ENCODE peak calls at places on chromosomes 1 and 21, in four cellular contexts. C is K562, L is Panc1, J is HCT116. A is an unnamed sample.

GRCh38 chr1:216660561-216660960 is 62.7 kb downstream of the ESRRG start:
- DNase-seq in C (no peak), L (no peak), J (no peak), A (no peak)

GRCh38 chr1:42128499-42128898 is 24.7 kb upstream of the GUCA2B start:
- DNase-seq in J (no peak), L (no peak), C (no peak), A (no peak)

GRCh38 chr1:206465951-206466350 is 4.3 kb upstream of the IKBKE start:
- DNase-seq in J (no peak), L (no peak), C (no peak), A (no peak)

GRCh38 chr1:17197696-17198095 is 7.2 kb upstream of the PADI1 start:
- DNase-seq in L (no peak), J (no peak), C (no peak), A (no peak)

GRCh38 chr1:162151900-162152829 is 82.7 kb downstream of the NOS1AP start:
- DNase-seq in L (no peak), C (no peak), J (no peak), A (peak; percentile 77)

GRCh38 chr1:178267646-178268094 is 173.8 kb downstream of the RASAL2 start:
- DNase-seq in J (peak; percentile 7), C (no peak), L (no peak), A (no peak)

GRCh38 chr1:6591222-6591621 is 11.4 kb downstream of the ZBTB48 start:
- DNase-seq in J (no peak), L (no peak), C (no peak), A (no peak)

GRCh38 chr1:111538343-111539035 is 35.1 kb upstream of the ADORA3 start:
- DNase-seq in L (no peak), J (no peak), C (no peak), A (peak; percentile 59)

GRCh38 chr1:109892476-109893368 is 17.9 kb upstream of the CSF1 start:
- DNase-seq in J (no peak), C (no peak), L (no peak), A (no peak)

GRCh38 chr1:9538669-9539164 is 548 bp upstream of the SLC25A33 start:
- DNase-seq in J (no peak), C (no peak), L (no peak), A (no peak)

GRCh38 chr1:63643926-63644325 is 50.7 kb downstream of the PGM1 start:
- DNase-seq in J (no peak), C (no peak), L (no peak), A (no peak)

GRCh38 chr1:8353386-8353785 is 35.5 kb downstream of the SLC45A1 start:
- DNase-seq in J (no peak), L (no peak), C (no peak), A (no peak)

GRCh38 chr1:229139320-229139719 is 131.6 kb upstream of the RAB4A start:
- DNase-seq in C (no peak), L (no peak), J (no peak), A (no peak)

GRCh38 chr1:189899686-189900495 is 577.8 kb downstream of the BRINP3 start:
- DNase-seq in J (no peak), L (no peak), C (no peak), A (no peak)

GRCh38 chr21:28018741-28019669 is 973.7 kb downstream of the LTN1 start:
- DNase-seq in C (no peak), L (no peak), J (no peak), A (no peak)

GRCh38 chr1:222586842-222587241 is 2.9 kb downstream of the TAF1A start:
- DNase-seq in J (no peak), L (no peak), C (no peak), A (no peak)

GRCh38 chr1:16324456-16324890 is 27.8 kb downstream of the FBXO42 start:
- DNase-seq in J (peak; percentile 23), L (peak; percentile 13), C (no peak), A (no peak)

GRCh38 chr1:18297896-18298648 is 182.7 kb upstream of the KLHDC7A start:
- DNase-seq in L (no peak), J (no peak), C (no peak), A (no peak)

GRCh38 chr21:27132270-27132669 is 165.4 kb upstream of the ADAMTS5 start:
- DNase-seq in C (no peak), L (no peak), J (no peak), A (no peak)

GRCh38 chr1:220271706-220272046 is 577 bp downstream of the RAB3GAP2 start:
- DNase-seq in J (peak; percentile 18), C (peak; percentile 73), L (no peak), A (no peak)

GRCh38 chr1:59177756-59178155 is 119.1 kb upstream of the FGGY start:
- DNase-seq in C (no peak), J (no peak), L (no peak), A (no peak)

GRCh38 chr1:109929588-109930251 is 19.1 kb downstream of the CSF1 start:
- DNase-seq in J (no peak), L (no peak), C (no peak), A (no peak)

GRCh38 chr1:2283991-2284895 is 56.1 kb downstream of the SKI start:
- DNase-seq in C (no peak), L (no peak), J (no peak), A (peak; percentile 15)

GRCh38 chr1:229007167-229007566 is 263.7 kb upstream of the RAB4A start:
- DNase-seq in C (no peak), J (no peak), L (no peak), A (no peak)

GRCh38 chr1:21302747-21303715 is 12.8 kb upstream of the ECE1 start:
- DNase-seq in J (no peak), C (no peak), L (no peak), A (no peak)

GRCh38 chr1:204791453-204792366 is 79.0 kb upstream of the NFASC start:
- DNase-seq in C (peak; percentile 90), J (peak; percentile 72), L (peak; percentile 36), A (peak; percentile 24)

GRCh38 chr1:71307451-71307850 is 226.6 kb upstream of the ZRANB2 start:
- DNase-seq in L (no peak), J (no peak), C (no peak), A (no peak)

GRCh38 chr21:42214921-42215320 is 4.0 kb upstream of the ABCG1 start:
- DNase-seq in L (no peak), J (no peak), C (no peak), A (no peak)

GRCh38 chr1:167373398-167373797 is 144.9 kb downstream of the CD247 start:
- DNase-seq in C (peak; percentile 17), L (no peak), J (no peak), A (no peak)

GRCh38 chr1:158037008-158037875 is 43.8 kb downstream of the KIRREL1 start:
- DNase-seq in J (no peak), L (no peak), C (no peak), A (no peak)

GRCh38 chr1:158035976-158036583 is 42.6 kb downstream of the KIRREL1 start:
- DNase-seq in C (peak; percentile 41), J (peak; percentile 28), L (no peak), A (peak; percentile 5)

GRCh38 chr1:158039380-158039779 is 45.9 kb downstream of the KIRREL1 start:
- DNase-seq in L (no peak), J (no peak), C (no peak), A (no peak)

GRCh38 chr1:158040323-158040722 is 46.9 kb downstream of the KIRREL1 start:
- DNase-seq in C (no peak), J (no peak), L (no peak), A (no peak)

GRCh38 chr1:158037876-158038359 is 44.5 kb downstream of the KIRREL1 start:
- DNase-seq in L (no peak), J (no peak), C (no peak), A (no peak)
- TF ChIP-seq TCF7L2 in L (no peak), J (no peak), C (no peak), A (no peak)

DNA sequence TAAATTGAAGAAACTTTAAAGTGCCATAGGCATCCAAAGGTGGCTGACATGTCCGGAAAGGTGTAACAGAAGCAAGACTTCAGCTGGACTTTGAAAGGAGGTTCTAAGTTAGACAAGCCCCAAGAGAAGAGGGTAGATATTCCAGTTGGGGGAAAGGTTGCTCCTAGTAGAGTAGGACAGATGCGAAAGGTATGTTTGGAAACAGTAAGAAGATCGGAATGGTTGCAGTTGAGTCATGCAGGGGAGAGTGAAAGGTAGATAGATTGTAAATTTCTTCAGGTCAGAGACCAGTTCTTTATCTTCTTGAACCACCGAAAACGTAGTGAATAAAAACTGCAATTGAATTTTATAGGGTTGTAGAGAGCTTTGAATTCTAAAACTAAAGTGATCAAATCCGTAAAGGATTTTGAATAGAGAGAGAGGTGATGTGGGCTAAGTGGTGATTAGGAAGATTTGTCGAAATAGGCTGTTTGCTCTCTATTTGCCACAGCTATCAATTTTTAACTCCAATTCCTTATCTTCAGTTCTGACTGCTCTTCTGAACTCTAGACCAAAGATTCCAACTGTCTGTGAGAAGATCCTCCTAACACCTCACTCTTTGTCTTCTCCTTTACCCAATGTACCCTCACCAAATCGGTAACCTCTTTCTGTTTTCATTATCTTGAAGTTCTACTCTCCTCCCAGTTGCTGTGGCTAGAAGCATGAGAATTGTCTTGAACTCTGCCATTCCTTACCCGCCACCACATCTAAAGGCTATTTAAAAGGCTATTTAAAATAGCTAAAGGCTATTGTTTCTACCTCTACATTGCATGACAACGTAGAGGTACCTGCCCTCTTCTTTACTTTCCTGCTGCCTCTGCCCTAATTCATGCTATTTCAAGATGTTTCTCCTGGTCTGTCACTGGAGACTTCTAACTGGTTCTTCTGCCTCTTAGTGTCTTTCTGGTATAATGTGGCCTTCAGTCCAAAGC is 16.7 kb downstream of the MACF1 start:
- DNase-seq in L (no peak), C (no peak), J (no peak), A (peak; percentile 30)
- TF ChIP-seq TCF7L2 in L (no peak), C (no peak), J (no peak), A (no peak)

DNA sequence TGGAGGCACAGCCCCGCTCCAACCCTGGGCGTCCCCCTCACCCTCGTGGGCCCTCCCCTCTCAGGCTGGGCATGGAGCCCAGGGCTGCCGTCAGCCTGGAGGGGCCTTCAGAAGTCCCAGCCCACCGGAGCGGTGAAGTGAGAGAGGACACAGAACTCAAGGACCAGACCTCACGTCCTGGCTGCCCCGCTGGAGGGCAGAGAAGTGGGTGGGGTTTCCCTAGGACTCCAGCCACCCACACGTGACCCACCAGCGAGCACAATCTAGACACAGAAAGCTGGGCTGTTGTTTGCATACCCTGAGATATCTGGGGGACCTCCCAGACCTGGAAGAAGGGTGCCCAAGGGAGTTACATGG is 59.2 kb downstream of the CASZ1 start:
- DNase-seq in C (no peak), J (no peak), L (no peak), A (no peak)
- TF ChIP-seq TCF7L2 in C (no peak), J (no peak), L (no peak), A (no peak)

GRCh38 chr1:154352581-154353459 is 27.5 kb downstream of the ATP8B2 start:
- DNase-seq in C (peak; percentile 62), J (no peak), L (no peak), A (no peak)
- TF ChIP-seq TCF7L2 in C (no peak), J (no peak), L (no peak), A (no peak)

DNA sequence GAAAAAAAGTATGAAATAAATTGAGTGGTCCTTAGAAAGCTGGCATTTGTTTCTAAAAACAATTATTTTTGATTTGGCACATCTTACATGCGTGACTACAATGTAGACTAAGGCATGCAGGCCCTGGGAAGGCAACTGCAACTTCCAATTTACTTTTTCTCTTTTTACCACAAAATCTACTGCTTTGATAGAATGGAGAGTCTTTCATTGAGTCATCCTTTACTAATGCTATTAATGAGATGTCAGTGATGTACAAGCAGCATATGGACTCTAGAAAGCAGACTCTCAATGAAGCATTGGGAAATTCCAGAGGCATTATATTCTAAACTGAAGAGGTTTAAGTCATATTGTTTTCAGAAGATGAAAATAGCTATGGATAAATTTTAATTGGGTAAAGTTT is 29.6 kb upstream of the PRRX1 start:
- DNase-seq in L (no peak), C (no peak), J (no peak), A (no peak)
- TF ChIP-seq TCF7L2 in L (no peak), C (no peak), J (no peak), A (no peak)

A was measured in HepG2.